ENCODE peak calls at places on chromosomes 12 and 14, in six cellular contexts. One of them, this sample, is unnamed.

GRCh38 chr12:55673638-55674037 is 34.1 kb downstream of the ITGA7 start:
- DNase-seq in HepG2: no peak
- DNase-seq in GM23338: no peak
- DNase-seq in GM12878: peak
- DNase-seq in HL-60: peak
- DNase-seq in HCT116: no peak
- DNase-seq in this sample: no peak

GRCh38 chr14:50944647-50945413 is 547 bp upstream of the PYGL start:
- DNase-seq in HepG2: peak
- DNase-seq in HCT116: peak
- DNase-seq in GM12878: no peak
- DNase-seq in GM23338: no peak
- DNase-seq in HL-60: no peak
- DNase-seq in this sample: no peak

GRCh38 chr14:104293231-104293841 is 154.9 kb downstream of the KIF26A start:
- DNase-seq in HCT116: no peak
- DNase-seq in GM23338: no peak
- DNase-seq in HL-60: no peak
- DNase-seq in HepG2: no peak
- DNase-seq in GM12878: no peak
- DNase-seq in this sample: no peak

GRCh38 chr14:89957791-89958190 is 2.1 kb downstream of the TDP1 start:
- DNase-seq in HL-60: no peak
- DNase-seq in GM23338: no peak
- DNase-seq in HepG2: no peak
- DNase-seq in HCT116: no peak
- DNase-seq in GM12878: no peak
- DNase-seq in this sample: no peak

GRCh38 chr14:54599932-54600331 is 33.0 kb downstream of the SAMD4A start:
- DNase-seq in HepG2: no peak
- DNase-seq in GM12878: no peak
- DNase-seq in HCT116: no peak
- DNase-seq in GM23338: no peak
- DNase-seq in HL-60: no peak
- DNase-seq in this sample: no peak

GRCh38 chr12:117022465-117022864 is 76.8 kb downstream of the TESC start:
- DNase-seq in HL-60: no peak
- DNase-seq in GM12878: no peak
- DNase-seq in HCT116: no peak
- DNase-seq in GM23338: no peak
- DNase-seq in HepG2: no peak
- DNase-seq in this sample: no peak

GRCh38 chr12:73731658-73732057 is 806.0 kb upstream of the ATXN7L3B start:
- DNase-seq in HCT116: no peak
- DNase-seq in GM12878: no peak
- DNase-seq in GM23338: no peak
- DNase-seq in HL-60: no peak
- DNase-seq in HepG2: no peak
- DNase-seq in this sample: no peak

GRCh38 chr12:95764848-95765247 is 25.7 kb downstream of the NTN4 start:
- DNase-seq in HCT116: no peak
- DNase-seq in GM23338: no peak
- DNase-seq in HL-60: no peak
- DNase-seq in GM12878: no peak
- DNase-seq in HepG2: no peak
- DNase-seq in this sample: no peak

GRCh38 chr12:98653866-98654493 is 8.9 kb downstream of the APAF1 start:
- DNase-seq in HL-60: no peak
- DNase-seq in HCT116: peak
- DNase-seq in HepG2: peak
- DNase-seq in GM12878: no peak
- DNase-seq in GM23338: peak
- DNase-seq in this sample: no peak

GRCh38 chr12:131783915-131784541 is 44.2 kb upstream of the MMP17 start:
- DNase-seq in GM23338: peak
- DNase-seq in GM12878: peak
- DNase-seq in HepG2: no peak
- DNase-seq in HL-60: peak
- DNase-seq in HCT116: peak
- DNase-seq in this sample: no peak

GRCh38 chr12:53048033-53048779 is 1.7 kb upstream of the TNS2 start:
- DNase-seq in HL-60: no peak
- DNase-seq in HCT116: no peak
- DNase-seq in GM12878: no peak
- DNase-seq in HepG2: peak
- DNase-seq in GM23338: peak
- DNase-seq in this sample: no peak

GRCh38 chr14:91186515-91187066 is 57.9 kb downstream of the GPR68 start:
- DNase-seq in HepG2: no peak
- DNase-seq in HL-60: no peak
- DNase-seq in GM12878: no peak
- DNase-seq in GM23338: no peak
- DNase-seq in HCT116: no peak
- DNase-seq in this sample: no peak

GRCh38 chr14:61429316-61429715 is 107.9 kb downstream of the PRKCH start:
- DNase-seq in HCT116: no peak
- DNase-seq in HepG2: no peak
- DNase-seq in HL-60: no peak
- DNase-seq in GM12878: no peak
- DNase-seq in GM23338: no peak
- DNase-seq in this sample: no peak

GRCh38 chr12:42094277-42094676 is 50.4 kb downstream of the GXYLT1 start:
- DNase-seq in GM23338: no peak
- DNase-seq in HL-60: no peak
- DNase-seq in HepG2: no peak
- DNase-seq in GM12878: no peak
- DNase-seq in HCT116: peak
- DNase-seq in this sample: no peak

GRCh38 chr14:55053018-55053417 is 1.6 kb downstream of the MAPK1IP1L start:
- DNase-seq in HCT116: no peak
- DNase-seq in GM12878: no peak
- DNase-seq in HL-60: no peak
- DNase-seq in HepG2: no peak
- DNase-seq in GM23338: no peak
- DNase-seq in this sample: no peak

DNA sequence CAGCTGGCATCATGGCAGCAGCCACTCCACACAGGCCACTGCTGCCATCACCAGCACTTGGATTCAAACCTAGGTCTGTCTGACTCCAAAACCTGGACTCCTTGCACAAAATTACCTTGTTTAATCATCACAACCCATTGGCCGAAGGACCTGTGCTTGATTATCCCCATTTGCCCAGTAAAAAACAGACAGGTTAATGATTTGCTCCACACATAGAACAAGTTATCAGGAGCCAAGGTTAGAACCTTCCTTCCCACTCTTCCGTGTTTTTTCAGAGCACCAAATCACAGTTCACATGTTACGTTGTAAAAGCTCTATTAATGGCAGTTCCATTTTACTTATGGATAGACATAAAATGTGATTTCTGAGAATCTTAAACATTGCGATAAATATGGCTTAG is 23.5 kb upstream of the CPM start:
- DNase-seq in HCT116: no peak
- DNase-seq in HL-60: no peak
- DNase-seq in GM23338: no peak
- DNase-seq in GM12878: no peak
- DNase-seq in HepG2: no peak
- DNase-seq in this sample: no peak
- TF ChIP-seq REST in HCT116: no peak
- TF ChIP-seq REST in HL-60: no peak
- TF ChIP-seq REST in GM23338: no peak
- TF ChIP-seq REST in GM12878: no peak
- TF ChIP-seq REST in HepG2: no peak
- TF ChIP-seq REST in this sample: no peak

DNA sequence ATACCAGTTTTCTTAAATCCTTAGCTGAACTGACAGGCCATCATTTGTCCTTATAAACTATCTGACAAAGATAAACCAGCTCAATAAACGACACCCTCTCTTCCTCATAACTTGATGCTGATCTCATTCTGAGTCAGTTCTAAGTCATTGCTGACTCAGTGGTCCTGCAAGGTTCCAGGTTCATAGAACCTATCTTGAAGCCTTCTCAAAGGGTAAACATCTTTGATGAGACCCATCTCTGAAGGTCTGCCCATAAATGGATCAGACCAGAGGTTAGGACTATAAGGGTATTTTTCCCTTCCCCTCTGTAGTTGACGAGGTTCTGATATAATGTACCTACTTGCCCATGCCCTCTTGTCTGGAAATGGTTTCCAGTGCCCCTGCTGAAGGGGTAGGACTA is 11.9 kb downstream of the NAA25 start:
- DNase-seq in HCT116: peak
- DNase-seq in HL-60: no peak
- DNase-seq in GM12878: no peak
- DNase-seq in GM23338: no peak
- DNase-seq in HepG2: no peak
- DNase-seq in this sample: peak
- TF ChIP-seq POLR2AphosphoS5 in HCT116: peak
- TF ChIP-seq POLR2AphosphoS5 in HL-60: no peak
- TF ChIP-seq POLR2AphosphoS5 in GM12878: no peak
- TF ChIP-seq POLR2AphosphoS5 in GM23338: no peak
- TF ChIP-seq POLR2AphosphoS5 in HepG2: no peak
- TF ChIP-seq POLR2AphosphoS5 in this sample: no peak

DNA sequence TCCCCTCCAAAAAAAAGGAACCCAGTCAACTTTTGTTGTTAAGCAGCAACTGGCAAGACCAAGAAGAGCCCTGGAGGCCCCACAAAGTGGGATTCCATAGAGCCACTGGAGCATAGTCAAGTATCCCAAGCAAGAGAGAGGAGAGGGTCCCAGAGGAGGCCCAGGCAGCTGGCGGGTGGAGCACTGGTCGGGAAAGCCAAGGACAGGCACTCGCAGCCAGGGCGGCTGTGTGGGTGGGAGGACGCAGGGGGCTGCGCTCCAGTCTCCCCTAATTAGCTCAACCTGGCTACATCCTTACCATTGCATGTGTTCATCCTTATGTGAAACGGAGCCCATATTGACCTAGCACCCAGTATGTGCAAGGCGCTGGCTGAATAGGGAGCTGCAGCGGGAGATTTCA is 18.3 kb upstream of the ZFP36L1 start:
- DNase-seq in HepG2: no peak
- DNase-seq in GM23338: no peak
- DNase-seq in HL-60: no peak
- DNase-seq in HCT116: no peak
- DNase-seq in GM12878: no peak
- DNase-seq in this sample: no peak
- TF ChIP-seq REST in HepG2: no peak
- TF ChIP-seq REST in GM23338: no peak
- TF ChIP-seq REST in HL-60: no peak
- TF ChIP-seq REST in HCT116: no peak
- TF ChIP-seq REST in GM12878: no peak
- TF ChIP-seq REST in this sample: no peak

DNA sequence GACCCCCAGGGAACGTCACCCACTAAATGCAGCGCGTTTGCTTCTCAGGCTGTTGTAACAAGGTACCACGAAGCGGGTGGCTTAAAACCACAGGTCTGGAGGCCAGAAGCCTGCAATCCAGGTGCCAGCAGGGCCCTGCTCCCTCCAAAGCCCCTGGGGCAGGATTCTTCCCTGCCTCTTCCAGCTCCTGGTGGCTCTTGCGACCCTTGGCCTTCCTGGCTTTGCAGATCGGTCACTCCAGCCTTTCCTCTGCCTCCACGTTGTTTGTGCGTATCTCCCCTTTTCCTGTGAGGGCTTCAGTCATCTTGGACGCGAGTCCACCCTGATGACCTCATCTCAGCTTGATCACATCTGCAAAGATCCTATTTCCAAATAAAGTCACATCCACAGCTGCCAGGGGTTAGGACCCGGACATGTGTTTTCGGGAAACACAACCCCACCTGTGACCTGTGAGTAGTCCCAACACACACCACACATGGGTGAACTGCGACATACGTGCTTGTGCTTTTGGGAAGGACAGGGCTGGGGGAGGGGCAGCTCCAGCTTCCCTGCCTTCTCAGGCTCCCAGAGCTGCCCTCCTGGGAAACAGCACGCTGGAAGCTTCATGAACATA is 114.5 kb upstream of the NCOR2 start:
- DNase-seq in HepG2: peak
- DNase-seq in HL-60: no peak
- DNase-seq in GM23338: no peak
- DNase-seq in HCT116: no peak
- DNase-seq in GM12878: no peak
- DNase-seq in this sample: peak
- TF ChIP-seq POLR2AphosphoS5 in HepG2: no peak
- TF ChIP-seq POLR2AphosphoS5 in HL-60: no peak
- TF ChIP-seq POLR2AphosphoS5 in GM23338: no peak
- TF ChIP-seq POLR2AphosphoS5 in HCT116: no peak
- TF ChIP-seq POLR2AphosphoS5 in GM12878: no peak
- TF ChIP-seq POLR2AphosphoS5 in this sample: no peak

DNA sequence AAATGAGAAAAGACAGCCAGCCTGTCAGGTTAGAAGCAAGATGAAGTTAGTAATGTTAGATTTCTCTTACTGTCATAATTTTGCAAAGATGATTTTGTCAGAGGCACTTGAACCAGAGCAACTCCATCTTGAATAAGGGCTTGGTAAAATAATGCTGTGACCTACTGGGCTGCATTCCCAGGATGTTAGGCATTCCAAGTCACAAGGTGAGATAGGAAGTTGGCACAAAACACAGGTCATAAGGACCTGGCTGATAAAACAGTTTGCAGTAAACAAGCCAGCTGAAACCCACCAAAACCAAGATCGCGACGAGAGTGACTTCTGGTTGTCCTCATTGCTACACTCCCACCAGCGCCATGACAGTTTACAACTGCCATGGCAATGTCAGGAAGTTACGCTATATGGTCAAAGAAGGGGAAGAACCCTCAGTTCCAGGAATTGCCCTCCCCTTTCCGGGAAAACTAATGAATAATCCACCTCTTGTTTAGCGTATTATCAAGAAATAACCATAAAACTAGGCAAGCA is 1313.5 kb upstream of the TMEM132C start:
- DNase-seq in GM12878: no peak
- DNase-seq in HL-60: no peak
- DNase-seq in HCT116: no peak
- DNase-seq in GM23338: no peak
- DNase-seq in HepG2: no peak
- DNase-seq in this sample: no peak
- TF ChIP-seq REST in GM12878: no peak
- TF ChIP-seq REST in HL-60: no peak
- TF ChIP-seq REST in HCT116: no peak
- TF ChIP-seq REST in GM23338: no peak
- TF ChIP-seq REST in HepG2: no peak
- TF ChIP-seq REST in this sample: no peak

GRCh38 chr12:107668743-107669142 is 16.9 kb upstream of the PWP1 start:
- DNase-seq in HCT116: no peak
- DNase-seq in GM12878: no peak
- DNase-seq in HL-60: no peak
- DNase-seq in GM23338: no peak
- DNase-seq in HepG2: no peak
- DNase-seq in this sample: no peak
- TF ChIP-seq POLR2AphosphoS5 in HCT116: no peak
- TF ChIP-seq POLR2AphosphoS5 in GM12878: no peak
- TF ChIP-seq POLR2AphosphoS5 in HL-60: no peak
- TF ChIP-seq POLR2AphosphoS5 in GM23338: no peak
- TF ChIP-seq POLR2AphosphoS5 in HepG2: no peak
- TF ChIP-seq POLR2AphosphoS5 in this sample: no peak

GRCh38 chr12:93748672-93749403 is 71.7 kb downstream of the CRADD start:
- DNase-seq in HepG2: no peak
- DNase-seq in HCT116: no peak
- DNase-seq in GM23338: no peak
- DNase-seq in HL-60: no peak
- DNase-seq in GM12878: no peak
- DNase-seq in this sample: no peak
- TF ChIP-seq REST in HepG2: no peak
- TF ChIP-seq REST in HCT116: no peak
- TF ChIP-seq REST in GM23338: no peak
- TF ChIP-seq REST in HL-60: no peak
- TF ChIP-seq REST in GM12878: no peak
- TF ChIP-seq REST in this sample: no peak

This sample was measured in Panc1.